ENCODE peak calls at places on chromosome 9, in seven cellular contexts. K is neuronal stem cell, D is H1, O is trophoblast cell, Q is IMR-90, G is mesenchymal stem cell, Z is mesendoderm. S is an unnamed sample.

GRCh38 chr9:5608298-5609254 is 20.3 kb upstream of the RIC1 start:
- DNase-seq in K (no peak), D (no peak), O (no peak), Q (no peak), G (no peak), Z (peak), S (no peak)

GRCh38 chr9:90539266-90539665 is 103.4 kb downstream of the DIRAS2 start:
- DNase-seq in K (no peak), D (no peak), O (no peak), Q (no peak), G (no peak), Z (no peak), S (no peak)

GRCh38 chr9:104802110-104802509 is 38.2 kb downstream of the NIPSNAP3B start:
- DNase-seq in K (no peak), D (no peak), O (no peak), Q (no peak), G (no peak), Z (no peak), S (no peak)

GRCh38 chr9:121944741-121945191 is 148.3 kb downstream of the TTLL11 start:
- DNase-seq in K (no peak), D (no peak), O (peak), Q (peak), G (peak), Z (no peak), S (no peak)

GRCh38 chr9:74875656-74876055 is 12.1 kb downstream of the TRPM6 start:
- DNase-seq in K (no peak), D (no peak), O (no peak), Q (no peak), G (no peak), Z (peak), S (no peak)

GRCh38 chr9:128684325-128685021 is 4.5 kb upstream of the SET start:
- DNase-seq in K (peak), D (no peak), O (peak), Q (peak), G (peak), Z (peak), S (peak)

GRCh38 chr9:93701494-93702218 is 125.3 kb downstream of the PHF2 start:
- DNase-seq in K (no peak), D (no peak), O (no peak), Q (no peak), G (no peak), Z (no peak), S (peak)

GRCh38 chr9:114384836-114385411 is 2.9 kb downstream of the AKNA start:
- DNase-seq in K (no peak), D (no peak), O (peak), Q (no peak), G (no peak), Z (no peak), S (no peak)

GRCh38 chr9:37602817-37603216 is 10.4 kb upstream of the TOMM5 start:
- DNase-seq in K (no peak), D (no peak), O (peak), Q (no peak), G (no peak), Z (no peak), S (no peak)

GRCh38 chr9:89174291-89174690 is 4.3 kb downstream of the SHC3 start:
- DNase-seq in K (no peak), D (no peak), O (no peak), Q (no peak), G (no peak), Z (no peak), S (no peak)

GRCh38 chr9:133592731-133593409 is 16.3 kb downstream of the FAM163B start:
- DNase-seq in K (no peak), D (no peak), O (no peak), Q (no peak), G (no peak), Z (no peak), S (no peak)

GRCh38 chr9:133591985-133592384 is 17.2 kb downstream of the FAM163B start:
- DNase-seq in K (no peak), D (no peak), O (no peak), Q (no peak), G (no peak), Z (no peak), S (no peak)

GRCh38 chr9:133591116-133591910 is 17.9 kb downstream of the FAM163B start:
- DNase-seq in K (no peak), D (no peak), O (no peak), Q (no peak), G (no peak), Z (no peak), S (no peak)

GRCh38 chr9:133594310-133594709 is 14.9 kb downstream of the FAM163B start:
- DNase-seq in K (no peak), D (no peak), O (no peak), Q (no peak), G (no peak), Z (no peak), S (no peak)

GRCh38 chr9:133593587-133593986 is 15.6 kb downstream of the FAM163B start:
- DNase-seq in K (no peak), D (no peak), O (no peak), Q (no peak), G (no peak), Z (no peak), S (no peak)
- H2AK5ac ChIP-seq in K (no peak), D (no peak), O (no peak), Q (no peak), G (no peak), Z (no peak), S (no peak)

GRCh38 chr9:135280666-135281065 is 193.2 kb downstream of the OLFM1 start:
- DNase-seq in K (no peak), D (no peak), O (no peak), Q (no peak), G (no peak), Z (no peak), S (no peak)

GRCh38 chr9:135279834-135280393 is 192.4 kb downstream of the OLFM1 start:
- DNase-seq in K (no peak), D (no peak), O (no peak), Q (no peak), G (no peak), Z (no peak), S (no peak)

GRCh38 chr9:135278586-135278985 is 191.1 kb downstream of the OLFM1 start:
- DNase-seq in K (no peak), D (no peak), O (no peak), Q (no peak), G (no peak), Z (no peak), S (no peak)

GRCh38 chr9:135281151-135281550 is 193.7 kb downstream of the OLFM1 start:
- DNase-seq in K (no peak), D (no peak), O (no peak), Q (no peak), G (no peak), Z (peak), S (peak)

GRCh38 chr9:135279385-135279784 is 191.9 kb downstream of the OLFM1 start:
- DNase-seq in K (no peak), D (no peak), O (no peak), Q (no peak), G (no peak), Z (no peak), S (no peak)
- H2AK5ac ChIP-seq in K (peak), D (no peak), O (no peak), Q (no peak), G (no peak), Z (no peak), S (no peak)

GRCh38 chr9:2170737-2171136 is 155.6 kb downstream of the SMARCA2 start:
- DNase-seq in K (no peak), D (no peak), O (no peak), Q (no peak), G (no peak), Z (no peak), S (no peak)
- H2AK5ac ChIP-seq in K (no peak), D (no peak), O (no peak), Q (no peak), G (no peak), Z (no peak), S (no peak)

GRCh38 chr9:72931437-72931836 is 21.4 kb downstream of the ALDH1A1 start:
- DNase-seq in K (no peak), D (no peak), O (no peak), Q (no peak), G (peak), Z (no peak), S (no peak)
- H2AK5ac ChIP-seq in K (no peak), D (no peak), O (no peak), Q (no peak), G (no peak), Z (no peak), S (no peak)

GRCh38 chr9:16410601-16411285 is 459.7 kb downstream of the BNC2 start:
- DNase-seq in K (no peak), D (no peak), O (no peak), Q (peak), G (peak), Z (no peak), S (no peak)

GRCh38 chr9:16406536-16407225 is 463.8 kb downstream of the BNC2 start:
- DNase-seq in K (no peak), D (no peak), O (peak), Q (no peak), G (no peak), Z (no peak), S (no peak)

GRCh38 chr9:16401720-16402119 is 468.8 kb downstream of the BNC2 start:
- DNase-seq in K (no peak), D (no peak), O (no peak), Q (no peak), G (no peak), Z (no peak), S (no peak)

GRCh38 chr9:16405421-16405820 is 465.0 kb downstream of the BNC2 start:
- DNase-seq in K (no peak), D (no peak), O (no peak), Q (no peak), G (no peak), Z (no peak), S (no peak)
- H2AK5ac ChIP-seq in K (no peak), D (no peak), O (no peak), Q (no peak), G (no peak), Z (no peak), S (no peak)

DNA sequence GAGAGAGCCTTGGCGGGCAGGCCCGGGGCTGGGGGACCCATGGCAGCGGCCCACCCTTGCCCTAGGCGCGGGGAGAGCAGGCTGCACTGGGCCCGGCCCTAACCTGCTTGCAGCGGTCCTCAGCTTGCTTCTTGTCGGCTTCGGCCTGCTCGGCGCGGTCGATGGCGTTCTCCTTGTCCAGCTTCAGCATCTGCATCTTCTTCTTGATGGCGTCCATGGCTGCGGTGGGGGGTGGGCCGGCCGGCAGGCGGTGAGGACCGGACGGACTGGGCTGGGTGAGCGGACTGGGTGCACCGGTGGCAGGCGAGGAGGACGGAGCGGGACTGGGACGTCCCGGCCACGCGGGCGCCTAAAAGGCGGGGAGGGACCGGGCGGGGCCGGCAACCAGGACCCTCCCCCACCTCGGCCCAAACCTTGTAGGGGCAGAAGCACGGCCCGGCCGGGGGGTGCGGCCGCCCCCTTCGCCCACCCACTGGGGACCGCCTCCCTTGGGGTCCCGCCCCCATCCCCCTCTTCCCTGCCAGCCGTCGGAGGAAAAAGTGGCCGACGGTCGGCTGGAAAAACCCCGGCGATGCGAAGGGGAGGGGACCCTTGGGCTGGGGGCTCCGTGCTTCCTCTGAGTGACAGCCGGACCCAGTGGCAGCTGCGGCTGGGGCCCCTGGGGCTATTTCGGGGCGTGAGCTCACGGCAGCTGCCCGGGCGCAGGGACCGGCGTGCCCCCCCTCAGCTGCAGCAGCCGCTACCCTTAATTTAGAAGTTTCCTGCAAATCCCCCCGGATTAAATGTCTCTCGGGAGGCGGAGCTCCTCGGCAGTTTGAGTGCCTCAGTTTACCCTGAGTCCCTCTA is at the start of gene TPM2:
- DNase-seq in K (peak), D (peak), O (peak), Q (peak), G (peak), Z (peak), S (peak)
- H2AK5ac ChIP-seq in K (peak), D (no peak), O (peak), Q (peak), G (peak), Z (peak), S (no peak)

GRCh38 chr9:136496801-136497620 is 14.2 kb upstream of the SEC16A start:
- DNase-seq in K (no peak), D (no peak), O (no peak), Q (no peak), G (no peak), Z (no peak), S (no peak)

GRCh38 chr9:136499935-136500910 is 17.4 kb upstream of the SEC16A start:
- DNase-seq in K (no peak), D (no peak), O (no peak), Q (no peak), G (no peak), Z (no peak), S (no peak)

GRCh38 chr9:136496181-136496580 is 13.3 kb upstream of the SEC16A start:
- DNase-seq in K (no peak), D (no peak), O (no peak), Q (no peak), G (no peak), Z (no peak), S (no peak)

GRCh38 chr9:136499071-136499934 is 16.5 kb upstream of the SEC16A start:
- DNase-seq in K (no peak), D (no peak), O (no peak), Q (no peak), G (no peak), Z (no peak), S (no peak)

DNA sequence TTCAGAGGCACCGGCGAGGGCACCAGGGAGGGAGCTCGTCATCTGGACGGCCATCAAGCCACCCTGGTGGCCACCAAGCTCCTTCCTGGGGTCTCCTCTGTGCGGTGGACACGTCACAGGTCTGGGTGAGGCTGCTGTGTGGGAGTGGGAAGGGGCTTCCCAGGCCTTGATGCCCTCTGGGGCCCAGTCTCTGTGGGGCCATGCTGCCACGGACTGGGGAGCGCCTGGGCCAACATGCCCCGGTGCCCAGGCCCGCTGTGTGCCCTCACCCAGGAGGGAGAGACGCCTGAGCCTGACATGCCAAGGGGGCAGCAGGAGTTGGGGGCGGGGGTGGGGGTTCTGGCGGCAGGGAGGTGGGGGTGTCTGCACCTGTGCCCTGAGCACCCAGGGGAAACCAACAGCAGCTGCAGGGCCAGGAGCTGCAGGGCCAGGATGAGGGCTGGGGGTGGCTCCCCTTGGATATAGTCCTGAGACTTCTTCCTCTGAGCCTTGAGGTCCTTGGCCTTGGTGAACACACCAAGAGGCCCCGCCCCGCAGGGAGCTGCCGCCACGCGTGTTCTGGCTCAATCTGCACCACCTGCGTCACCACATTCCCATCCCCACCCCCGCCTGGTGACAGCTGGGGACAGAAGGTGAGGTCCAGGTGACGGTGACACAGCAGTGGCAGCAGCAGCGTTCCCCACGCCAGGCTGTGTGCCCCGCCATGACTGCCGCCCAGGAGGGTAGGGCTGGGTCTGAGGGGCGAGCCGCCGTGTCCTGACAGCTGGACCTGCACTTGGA is 15.3 kb upstream of the SEC16A start:
- DNase-seq in K (no peak), D (no peak), O (no peak), Q (no peak), G (no peak), Z (no peak), S (no peak)
- H2AK5ac ChIP-seq in K (no peak), D (no peak), O (no peak), Q (no peak), G (no peak), Z (no peak), S (no peak)

DNA sequence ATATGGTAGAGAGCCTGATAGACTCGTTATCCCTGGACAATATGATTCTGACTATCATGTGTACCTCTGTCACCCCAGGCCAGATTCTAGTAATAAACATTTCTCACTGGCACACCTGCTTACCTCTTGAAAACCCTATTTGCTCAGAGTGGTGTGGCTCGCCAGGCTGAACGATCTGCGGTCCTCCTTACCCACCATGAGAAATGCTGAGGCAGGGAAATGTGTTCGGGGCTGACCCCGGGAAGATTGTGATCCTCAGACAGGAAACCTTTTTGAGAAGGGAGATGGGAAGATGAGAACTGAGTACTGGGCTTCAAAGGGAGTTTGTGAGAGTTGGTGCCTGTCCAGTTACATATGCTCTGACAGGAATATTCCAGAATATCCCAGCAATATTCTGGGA is 10.7 kb upstream of the PRXL2C start:
- DNase-seq in K (no peak), D (no peak), O (no peak), Q (no peak), G (no peak), Z (no peak), S (no peak)
- H2AK5ac ChIP-seq in K (no peak), D (no peak), O (no peak), Q (no peak), G (no peak), Z (no peak), S (no peak)

S was measured in H9.